ENCODE peak calls at places on chromosomes 6 and 20, in nine cellular contexts. B, C, K, A, H, E, F, D and W are unnamed samples.

GRCh38 chr6:25122622-25123237 is 156.4 kb upstream of the CARMIL1 start:
- DNase-seq in B (no peak), C (no peak), K (no peak), A (no peak), H (no peak), E (no peak), F (no peak), D (peak; percentile 10), W (no peak)

GRCh38 chr20:10716855-10717254 is 43.1 kb upstream of the JAG1 start:
- DNase-seq in B (no peak), C (no peak), K (no peak), A (no peak), H (no peak), E (no peak), F (no peak), D (peak; percentile 71), W (no peak)

GRCh38 chr6:142377112-142377848 is 75.5 kb downstream of the ADGRG6 start:
- DNase-seq in B (peak; percentile 28), C (no peak), K (no peak), A (no peak), H (no peak), E (no peak), F (peak; percentile 68), D (peak; percentile 55), W (no peak)

GRCh38 chr6:125671323-125671722 is 78.1 kb upstream of the HEY2 start:
- DNase-seq in B (no peak), C (no peak), K (no peak), A (no peak), H (no peak), E (no peak), F (no peak), D (no peak), W (no peak)

GRCh38 chr6:73801652-73802268 is 105.8 kb downstream of the CD109 start:
- DNase-seq in B (no peak), C (no peak), K (no peak), A (no peak), H (no peak), E (no peak), F (no peak), D (peak; percentile 2), W (no peak)

GRCh38 chr6:170152111-170152926 is 138.6 kb downstream of the DLL1 start:
- DNase-seq in B (peak; percentile 57), C (no peak), K (no peak), A (no peak), H (no peak), E (no peak), F (no peak), D (no peak), W (peak; percentile 77)

GRCh38 chr6:113860165-113860955 is 3.2 kb downstream of the MARCKS start:
- DNase-seq in B (peak; percentile 46), C (peak; percentile 55), K (no peak), A (no peak), H (no peak), E (no peak), F (no peak), D (peak; percentile 22), W (peak; percentile 13)

GRCh38 chr6:139313784-139314545 is 22.2 kb upstream of the TXLNB start:
- DNase-seq in B (no peak), C (no peak), K (no peak), A (no peak), H (no peak), E (no peak), F (no peak), D (no peak), W (no peak)

GRCh38 chr20:11193241-11193640 is 519.4 kb upstream of the JAG1 start:
- DNase-seq in B (no peak), C (no peak), K (no peak), A (no peak), H (no peak), E (no peak), F (peak; percentile 29), D (peak; percentile 30), W (no peak)

GRCh38 chr20:36461600-36462439 is 79.5 kb upstream of the MYL9 start:
- DNase-seq in B (peak; percentile 76), C (peak; percentile 78), K (no peak), A (peak; percentile 33), H (peak; percentile 63), E (peak; percentile 79), F (peak; percentile 62), D (peak; percentile 38), W (no peak)

GRCh38 chr6:123456836-123457235 is 179.9 kb downstream of the TRDN start:
- DNase-seq in B (no peak), C (no peak), K (no peak), A (no peak), H (no peak), E (no peak), F (no peak), D (no peak), W (no peak)

GRCh38 chr20:58017237-58017969 is 211.1 kb downstream of the ANKRD60 start:
- DNase-seq in B (peak; percentile 73), C (peak; percentile 85), K (no peak), A (no peak), H (no peak), E (no peak), F (peak; percentile 100), D (peak; percentile 98), W (peak; percentile 85)

GRCh38 chr6:148857817-148858390 is 111.1 kb downstream of the UST start:
- DNase-seq in B (no peak), C (peak; percentile 57), K (no peak), A (no peak), H (no peak), E (no peak), F (no peak), D (peak; percentile 75), W (no peak)